ENCODE peak calls at places on chromosomes 11 and 22, in four cellular contexts. One of them, this sample, is unnamed.

GRCh38 chr11:100863080-100863581 is 176.0 kb downstream of the ARHGAP42 start:
- DNase-seq in ovary: no peak
- DNase-seq in coronary artery: no peak
- DNase-seq in right lobe of liver: peak; percentile 57
- DNase-seq in this sample: no peak

GRCh38 chr11:119340335-119341221 is at the start of gene C1QTNF5:
- DNase-seq in coronary artery: peak; percentile 90
- DNase-seq in right lobe of liver: no peak
- DNase-seq in ovary: peak; percentile 82
- DNase-seq in this sample: no peak

GRCh38 chr22:19648419-19648929 is 65.8 kb upstream of the SEPTIN5 start:
- DNase-seq in right lobe of liver: no peak
- DNase-seq in coronary artery: no peak
- DNase-seq in ovary: no peak
- DNase-seq in this sample: no peak

GRCh38 chr11:60485987-60486386 is 6.6 kb upstream of the MS4A12 start:
- DNase-seq in right lobe of liver: no peak
- DNase-seq in ovary: no peak
- DNase-seq in coronary artery: no peak
- DNase-seq in this sample: no peak

GRCh38 chr22:37161442-37161841 is 11.7 kb upstream of the IL2RB start:
- DNase-seq in coronary artery: no peak
- DNase-seq in right lobe of liver: no peak
- DNase-seq in ovary: no peak
- DNase-seq in this sample: no peak

GRCh38 chr22:19524170-19525115 is at the start of gene CLDN5:
- DNase-seq in ovary: peak; percentile 30
- DNase-seq in right lobe of liver: no peak
- DNase-seq in coronary artery: no peak
- DNase-seq in this sample: no peak

GRCh38 chr11:35529971-35530495 is 4.6 kb upstream of the PAMR1 start:
- DNase-seq in right lobe of liver: no peak
- DNase-seq in coronary artery: no peak
- DNase-seq in ovary: no peak
- DNase-seq in this sample: peak; percentile 21

GRCh38 chr22:32571764-32572163 is 97.2 kb downstream of the FBXO7 start:
- DNase-seq in ovary: no peak
- DNase-seq in coronary artery: peak; percentile 33
- DNase-seq in right lobe of liver: no peak
- DNase-seq in this sample: no peak

GRCh38 chr22:19431641-19432091 is at the start of gene HIRA:
- DNase-seq in right lobe of liver: peak; percentile 87
- DNase-seq in ovary: peak; percentile 76
- DNase-seq in coronary artery: peak; percentile 85
- DNase-seq in this sample: no peak

GRCh38 chr22:36068776-36069344 is 40.2 kb upstream of the RBFOX2 start:
- DNase-seq in coronary artery: no peak
- DNase-seq in right lobe of liver: no peak
- DNase-seq in ovary: no peak
- DNase-seq in this sample: no peak

GRCh38 chr11:2137202-2138071 is 1.8 kb downstream of the IGF2 start:
- DNase-seq in coronary artery: no peak
- DNase-seq in ovary: peak; percentile 74
- DNase-seq in right lobe of liver: peak; percentile 82
- DNase-seq in this sample: no peak

GRCh38 chr22:41197808-41198585 is 7.1 kb upstream of the L3MBTL2 start:
- DNase-seq in ovary: no peak
- DNase-seq in coronary artery: no peak
- DNase-seq in right lobe of liver: peak; percentile 57
- DNase-seq in this sample: no peak

GRCh38 chr22:29377979-29378378 is 10.4 kb downstream of the AP1B1 start:
- DNase-seq in ovary: no peak
- DNase-seq in coronary artery: no peak
- DNase-seq in right lobe of liver: peak; percentile 62
- DNase-seq in this sample: no peak

GRCh38 chr11:27183672-27184457 is 143.2 kb downstream of the BBOX1 start:
- DNase-seq in ovary: peak; percentile 74
- DNase-seq in coronary artery: no peak
- DNase-seq in right lobe of liver: no peak
- DNase-seq in this sample: no peak

GRCh38 chr11:65640483-65641207 is 2.7 kb downstream of the SIPA1 start:
- DNase-seq in coronary artery: no peak
- DNase-seq in ovary: no peak
- DNase-seq in right lobe of liver: peak; percentile 76
- DNase-seq in this sample: no peak

GRCh38 chr22:41565403-41566054 is 4.7 kb downstream of the CSDC2 start:
- DNase-seq in coronary artery: no peak
- DNase-seq in right lobe of liver: no peak
- DNase-seq in ovary: peak; percentile 82
- DNase-seq in this sample: no peak

GRCh38 chr11:70763606-70764005 is 365.3 kb downstream of the CTTN start:
- DNase-seq in right lobe of liver: no peak
- DNase-seq in coronary artery: no peak
- DNase-seq in ovary: no peak
- DNase-seq in this sample: no peak

GRCh38 chr11:14969922-14970323 is 2.2 kb downstream of the CALCA start:
- DNase-seq in coronary artery: no peak
- DNase-seq in ovary: no peak
- DNase-seq in right lobe of liver: peak; percentile 63
- DNase-seq in this sample: no peak

GRCh38 chr11:24900524-24900923 is 403.7 kb downstream of the LUZP2 start:
- DNase-seq in coronary artery: no peak
- DNase-seq in ovary: no peak
- DNase-seq in right lobe of liver: no peak
- DNase-seq in this sample: no peak

GRCh38 chr11:60563553-60564235 is 48.5 kb downstream of the MS4A13 start:
- DNase-seq in right lobe of liver: no peak
- DNase-seq in coronary artery: no peak
- DNase-seq in ovary: no peak
- DNase-seq in this sample: no peak

GRCh38 chr22:21448627-21449416 is 18.4 kb upstream of the TMEM191C start:
- DNase-seq in ovary: no peak
- DNase-seq in coronary artery: no peak
- DNase-seq in right lobe of liver: no peak
- DNase-seq in this sample: no peak

GRCh38 chr11:75721852-75722668 is 4.4 kb downstream of the MOGAT2 start:
- DNase-seq in right lobe of liver: peak; percentile 84
- DNase-seq in coronary artery: no peak
- DNase-seq in ovary: no peak
- DNase-seq in this sample: no peak

GRCh38 chr22:44496305-44496704 is 1.7 kb downstream of the RTL6 start:
- DNase-seq in ovary: no peak
- DNase-seq in right lobe of liver: no peak
- DNase-seq in coronary artery: no peak
- DNase-seq in this sample: no peak

GRCh38 chr11:132874638-132875037 is 657.7 kb downstream of the OPCML start:
- DNase-seq in coronary artery: no peak
- DNase-seq in right lobe of liver: no peak
- DNase-seq in ovary: no peak
- DNase-seq in this sample: no peak

GRCh38 chr11:69985654-69986420 is 92.3 kb upstream of the ANO1 start:
- DNase-seq in right lobe of liver: peak; percentile 74
- DNase-seq in coronary artery: no peak
- DNase-seq in ovary: no peak
- DNase-seq in this sample: no peak

GRCh38 chr11:58787903-58788302 is 56.2 kb upstream of the GLYAT start:
- DNase-seq in coronary artery: no peak
- DNase-seq in right lobe of liver: no peak
- DNase-seq in ovary: no peak
- DNase-seq in this sample: no peak

GRCh38 chr11:111419641-111420327 is 40.7 kb upstream of the POU2AF1 start:
- DNase-seq in coronary artery: no peak
- DNase-seq in right lobe of liver: peak; percentile 79
- DNase-seq in ovary: no peak
- DNase-seq in this sample: peak; percentile 19

GRCh38 chr11:22725079-22725478 is 58.7 kb downstream of the GAS2 start:
- DNase-seq in right lobe of liver: no peak
- DNase-seq in coronary artery: no peak
- DNase-seq in ovary: no peak
- DNase-seq in this sample: no peak

GRCh38 chr22:22110548-22111266 is 128.1 kb upstream of the TOP3B start:
- DNase-seq in coronary artery: no peak
- DNase-seq in ovary: no peak
- DNase-seq in right lobe of liver: no peak
- DNase-seq in this sample: no peak

GRCh38 chr11:104588975-104589374 is 309.3 kb downstream of the CASP12 start:
- DNase-seq in coronary artery: no peak
- DNase-seq in right lobe of liver: no peak
- DNase-seq in ovary: no peak
- DNase-seq in this sample: no peak

GRCh38 chr11:122984186-122985011 is 2.8 kb upstream of the BSX start:
- DNase-seq in ovary: no peak
- DNase-seq in coronary artery: no peak
- DNase-seq in right lobe of liver: no peak
- DNase-seq in this sample: no peak

GRCh38 chr22:37139762-37140161 is 10.0 kb downstream of the IL2RB start:
- DNase-seq in right lobe of liver: no peak
- DNase-seq in ovary: no peak
- DNase-seq in coronary artery: no peak
- DNase-seq in this sample: no peak

GRCh38 chr22:30054764-30055069 is 25.5 kb upstream of the HORMAD2 start:
- DNase-seq in ovary: no peak
- DNase-seq in right lobe of liver: no peak
- DNase-seq in coronary artery: no peak
- DNase-seq in this sample: no peak

GRCh38 chr11:84691830-84692229 is 935.3 kb downstream of the DLG2 start:
- DNase-seq in right lobe of liver: no peak
- DNase-seq in coronary artery: no peak
- DNase-seq in ovary: no peak
- DNase-seq in this sample: no peak

GRCh38 chr11:19814421-19814820 is 101.8 kb downstream of the NAV2 start:
- DNase-seq in coronary artery: no peak
- DNase-seq in right lobe of liver: no peak
- DNase-seq in ovary: no peak
- DNase-seq in this sample: no peak
- TF ChIP-seq CTCF in coronary artery: no peak
- TF ChIP-seq CTCF in right lobe of liver: peak; percentile 10
- TF ChIP-seq CTCF in ovary: no peak
- TF ChIP-seq CTCF in this sample: no peak

GRCh38 chr22:42797021-42797420 is 60.1 kb downstream of the ARFGAP3 start:
- DNase-seq in right lobe of liver: no peak
- DNase-seq in ovary: no peak
- DNase-seq in coronary artery: no peak
- DNase-seq in this sample: no peak
- H3K27ac ChIP-seq in right lobe of liver: no peak overlapping the region
- H3K27ac ChIP-seq in ovary: no peak overlapping the region
- H3K27ac ChIP-seq in coronary artery: no peak overlapping the region
- H3K27ac ChIP-seq in this sample: no peak overlapping the region

GRCh38 chr11:12642040-12642439 is 32.2 kb upstream of the TEAD1 start:
- DNase-seq in ovary: no peak
- DNase-seq in right lobe of liver: no peak
- DNase-seq in coronary artery: no peak
- DNase-seq in this sample: no peak
- TF ChIP-seq CTCF in ovary: no peak
- TF ChIP-seq CTCF in right lobe of liver: no peak
- TF ChIP-seq CTCF in coronary artery: no peak
- TF ChIP-seq CTCF in this sample: no peak

GRCh38 chr11:131385763-131386394 is 15.5 kb downstream of the NTM start:
- DNase-seq in right lobe of liver: no peak
- DNase-seq in coronary artery: no peak
- DNase-seq in ovary: no peak
- DNase-seq in this sample: no peak

GRCh38 chr11:131386408-131386807 is 16.0 kb downstream of the NTM start:
- DNase-seq in right lobe of liver: no peak
- DNase-seq in coronary artery: no peak
- DNase-seq in ovary: no peak
- DNase-seq in this sample: no peak

GRCh38 chr11:131392528-131393255 is 22.3 kb downstream of the NTM start:
- DNase-seq in ovary: no peak
- DNase-seq in coronary artery: no peak
- DNase-seq in right lobe of liver: no peak
- DNase-seq in this sample: no peak

GRCh38 chr11:131389582-131389981 is 19.2 kb downstream of the NTM start:
- DNase-seq in coronary artery: no peak
- DNase-seq in ovary: no peak
- DNase-seq in right lobe of liver: no peak
- DNase-seq in this sample: no peak

DNA sequence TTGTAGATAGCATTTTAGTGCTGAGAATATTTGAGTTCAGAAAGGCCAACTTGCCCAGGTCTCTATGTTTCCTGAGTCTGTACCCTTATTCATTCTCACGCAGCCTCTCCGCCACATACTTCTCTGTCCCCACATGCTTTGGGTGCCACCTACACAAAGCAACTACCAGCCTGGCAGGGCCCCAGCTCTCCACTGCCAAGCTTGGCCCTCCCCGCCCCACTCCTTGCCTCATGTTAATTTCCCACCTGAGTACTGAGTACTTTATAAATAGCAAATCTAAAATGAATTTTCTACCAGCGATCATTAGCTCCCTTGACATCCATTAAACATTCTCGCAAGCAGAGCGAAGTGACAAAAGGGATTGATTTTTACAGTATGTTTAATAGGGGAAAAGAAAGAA is 20.7 kb downstream of the NTM start:
- DNase-seq in ovary: no peak
- DNase-seq in right lobe of liver: no peak
- DNase-seq in coronary artery: no peak
- DNase-seq in this sample: no peak
- H3K27ac ChIP-seq in ovary: no peak overlapping the region
- H3K27ac ChIP-seq in right lobe of liver: no peak overlapping the region
- H3K27ac ChIP-seq in coronary artery: no peak overlapping the region
- H3K27ac ChIP-seq in this sample: no peak overlapping the region

GRCh38 chr11:67066333-67066709 is 9.7 kb downstream of the RHOD start:
- DNase-seq in ovary: no peak
- DNase-seq in right lobe of liver: no peak
- DNase-seq in coronary artery: no peak
- DNase-seq in this sample: no peak

GRCh38 chr11:67076202-67076601 is 19.6 kb downstream of the RHOD start:
- DNase-seq in ovary: no peak
- DNase-seq in right lobe of liver: no peak
- DNase-seq in coronary artery: no peak
- DNase-seq in this sample: no peak

GRCh38 chr11:67073908-67074307 is 17.3 kb downstream of the RHOD start:
- DNase-seq in right lobe of liver: no peak
- DNase-seq in coronary artery: no peak
- DNase-seq in ovary: no peak
- DNase-seq in this sample: no peak

GRCh38 chr11:67071420-67072284 is 15.0 kb downstream of the RHOD start:
- DNase-seq in right lobe of liver: peak; percentile 89
- DNase-seq in ovary: no peak
- DNase-seq in coronary artery: no peak
- DNase-seq in this sample: no peak

GRCh38 chr11:67072295-67072694 is 15.6 kb downstream of the RHOD start:
- DNase-seq in coronary artery: no peak
- DNase-seq in ovary: no peak
- DNase-seq in right lobe of liver: no peak
- DNase-seq in this sample: no peak
- TF ChIP-seq CTCF in coronary artery: no peak
- TF ChIP-seq CTCF in ovary: no peak
- TF ChIP-seq CTCF in right lobe of liver: no peak
- TF ChIP-seq CTCF in this sample: no peak

This sample was measured in thoracic aorta.